ENCODE peak calls at places on chromosomes 7 and 10, in five cellular contexts. N is A549, G is H1, Y is K562, L is GM12878. J is an unnamed sample.

GRCh38 chr7:105497016-105497415 is 25.1 kb downstream of the PUS7 start:
- DNase-seq in N (no peak), G (no peak), Y (no peak), L (no peak), J (no peak)

GRCh38 chr10:69475433-69475830 is 24.2 kb downstream of the TSPAN15 start:
- DNase-seq in N (no peak), G (no peak), Y (no peak), L (no peak), J (no peak)

GRCh38 chr10:14975672-14976273 is 16.6 kb downstream of the MEIG1 start:
- DNase-seq in N (peak), G (no peak), Y (peak), L (no peak), J (no peak)

GRCh38 chr10:28705472-28705871 is 28.2 kb downstream of the BAMBI start:
- DNase-seq in N (no peak), G (no peak), Y (no peak), L (no peak), J (no peak)

GRCh38 chr10:33421789-33422188 is 87.3 kb upstream of the NRP1 start:
- DNase-seq in N (peak), G (no peak), Y (no peak), L (no peak), J (no peak)

GRCh38 chr10:106175760-106176377 is 988.6 kb downstream of the SORCS1 start:
- DNase-seq in N (peak), G (no peak), Y (peak), L (no peak), J (no peak)

GRCh38 chr7:138257459-138258193 is 181.4 kb downstream of the AKR1D1 start:
- DNase-seq in N (no peak), G (peak), Y (peak), L (no peak), J (peak)

GRCh38 chr10:17216901-17217395 is 11.1 kb upstream of the VIM start:
- DNase-seq in N (no peak), G (no peak), Y (no peak), L (no peak), J (no peak)

GRCh38 chr7:40047661-40048060 is 86.8 kb downstream of the MPLKIP start:
- DNase-seq in N (peak), G (no peak), Y (no peak), L (no peak), J (peak)

GRCh38 chr7:27897441-27897847 is 157.5 kb downstream of the TAX1BP1 start:
- DNase-seq in N (no peak), G (no peak), Y (no peak), L (no peak), J (no peak)

GRCh38 chr10:22436526-22436892 is 91.2 kb downstream of the SPAG6 start:
- DNase-seq in N (no peak), G (no peak), Y (no peak), L (no peak), J (no peak)

GRCh38 chr10:62183857-62184805 is 84.5 kb downstream of the RTKN2 start:
- DNase-seq in N (peak), G (no peak), Y (no peak), L (no peak), J (peak)

GRCh38 chr7:132117181-132117580 is 459.1 kb downstream of the PLXNA4 start:
- DNase-seq in N (peak), G (no peak), Y (peak), L (no peak), J (no peak)

GRCh38 chr10:22599048-22599561 is 115.3 kb downstream of the PIP4K2A start:
- DNase-seq in N (no peak), G (no peak), Y (peak), L (peak), J (no peak)

GRCh38 chr10:96588601-96589419 is 2.0 kb upstream of the TM9SF3 start:
- DNase-seq in N (no peak), G (no peak), Y (no peak), L (peak), J (no peak)

GRCh38 chr10:46523881-46524470 is 32.5 kb downstream of the GPRIN2 start:
- DNase-seq in N (peak), G (no peak), Y (no peak), L (no peak), J (no peak)

GRCh38 chr7:79319369-79319768 is 134.1 kb downstream of the MAGI2 start:
- DNase-seq in N (peak), G (no peak), Y (no peak), L (no peak), J (no peak)

GRCh38 chr10:113278664-113279063 is 274.2 kb upstream of the HABP2 start:
- DNase-seq in N (no peak), G (no peak), Y (no peak), L (no peak), J (no peak)

GRCh38 chr10:68517188-68517587 is 10.1 kb downstream of the SLC25A16 start:
- DNase-seq in N (no peak), G (no peak), Y (no peak), L (no peak), J (peak)

DNA sequence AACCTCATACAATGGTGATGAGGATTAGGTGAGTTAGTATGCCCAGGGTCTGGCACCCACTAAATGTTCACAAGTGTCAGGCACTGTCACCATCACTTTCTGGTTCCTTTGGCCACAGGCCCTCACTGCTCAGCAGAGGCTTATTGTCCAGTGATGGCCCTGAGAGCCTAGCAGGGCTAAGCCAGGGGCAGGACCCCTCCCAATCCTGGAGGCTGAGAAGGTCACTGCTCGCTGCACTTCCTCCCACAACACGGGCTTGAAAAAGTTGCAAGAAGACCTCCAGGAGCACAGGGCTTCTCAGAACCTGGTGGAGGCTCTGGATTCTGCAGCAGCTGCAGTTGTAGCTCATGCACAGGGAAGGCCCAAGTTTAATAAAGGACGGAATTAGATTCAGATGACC is 48.1 kb downstream of the DRGX start:
- DNase-seq in N (no peak), G (no peak), Y (no peak), L (no peak), J (no peak)
- TF ChIP-seq HDAC2 in N (no peak), G (no peak), Y (no peak), L (no peak), J (no peak)

DNA sequence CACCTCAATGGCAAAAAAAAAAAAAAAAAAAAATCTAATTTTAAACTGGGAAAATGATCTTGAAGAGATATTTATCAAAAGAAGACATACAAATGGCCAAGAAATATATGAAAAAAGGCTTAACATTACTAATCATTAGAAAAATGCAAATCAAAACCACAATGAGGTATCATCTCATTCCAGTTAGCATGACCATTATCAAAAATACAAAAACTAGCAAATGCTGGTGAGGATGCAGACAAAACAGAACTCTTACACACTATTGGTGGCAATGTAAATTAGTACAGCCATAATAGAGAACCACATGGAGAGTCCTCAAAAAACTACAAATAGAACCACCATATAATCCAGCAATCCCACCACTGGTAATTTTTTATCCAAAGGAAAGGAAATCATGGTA is 489.6 kb downstream of the TNS3 start:
- DNase-seq in N (no peak), G (no peak), Y (no peak), L (no peak), J (no peak)
- H3K4me3 ChIP-seq in N (no peak), G (no peak), Y (no peak), L (no peak), J (no peak)

GRCh38 chr10:122468220-122468922 is 7.0 kb downstream of the HTRA1 start:
- DNase-seq in N (no peak), G (no peak), Y (no peak), L (no peak), J (no peak)
- TF ChIP-seq HDAC2 in N (no peak), G (no peak), Y (no peak), L (no peak), J (no peak)

GRCh38 chr10:35638116-35638515 is 4.0 kb downstream of the FZD8 start:
- DNase-seq in N (no peak), G (no peak), Y (no peak), L (no peak), J (no peak)

GRCh38 chr10:35636942-35637341 is 5.2 kb downstream of the FZD8 start:
- DNase-seq in N (no peak), G (no peak), Y (no peak), L (no peak), J (no peak)

GRCh38 chr10:35639021-35639521 is 3.0 kb downstream of the FZD8 start:
- DNase-seq in N (no peak), G (peak), Y (no peak), L (no peak), J (no peak)

GRCh38 chr10:35635576-35635975 is 6.5 kb downstream of the FZD8 start:
- DNase-seq in N (peak), G (peak), Y (peak), L (peak), J (peak)

DNA sequence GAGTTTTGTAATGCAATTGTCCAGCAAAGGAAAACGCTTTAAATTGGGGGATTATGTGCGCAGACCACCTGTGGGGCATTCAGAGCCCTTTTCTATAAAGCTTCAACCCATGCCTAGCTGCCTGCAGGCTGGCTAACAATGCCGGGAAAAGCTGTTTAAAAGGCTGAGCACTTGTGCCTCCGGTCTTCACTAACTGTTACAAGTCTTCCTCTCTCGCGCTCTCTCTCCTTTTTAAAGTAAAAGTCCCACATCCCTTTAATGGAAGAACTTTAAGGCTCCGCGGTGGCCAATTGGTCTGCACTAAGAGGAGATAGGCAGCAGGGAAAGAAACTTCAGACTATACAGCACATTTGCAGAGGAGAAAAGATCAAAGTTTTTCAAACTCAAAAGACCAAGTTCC is 4.6 kb downstream of the FZD8 start:
- DNase-seq in N (no peak), G (peak), Y (no peak), L (no peak), J (no peak)
- H3K4me3 ChIP-seq in N (no peak), G (peak), Y (no peak), L (no peak), J (no peak)

J was measured in HepG2.